ENCODE peak calls at places on chromosomes 16 and 17, in nine cellular contexts. P is GM23248, H is PC-3, U is hepatocyte, F is OCI-LY7, Y is HCT116, V is MM.1S, I is GM23338, W is SK-N-SH. K is an unnamed sample.

GRCh38 chr17:57565119-57565635 is 179.9 kb downstream of the CCDC182 start:
- DNase-seq in H (no peak), F (no peak), W (no peak), U (no peak), I (no peak), V (no peak), P (no peak), Y (no peak), K (no peak)

GRCh38 chr17:44095647-44096496 is 25.3 kb downstream of the G6PC3 start:
- DNase-seq in V (no peak), W (peak), Y (no peak), I (peak), H (peak), P (peak), U (peak), F (no peak), K (peak)

GRCh38 chr16:67431077-67431804 is at the start of gene HSD11B2:
- DNase-seq in I (peak), V (peak), F (no peak), U (peak), H (peak), P (peak), Y (peak), W (peak), K (peak)

GRCh38 chr16:87723224-87723619 is 42.6 kb downstream of the KLHDC4 start:
- DNase-seq in F (peak), I (no peak), H (no peak), Y (no peak), V (no peak), U (peak), P (peak), W (peak), K (no peak)

GRCh38 chr17:44348234-44348987 is 3.3 kb downstream of the GRN start:
- DNase-seq in H (no peak), P (peak), F (peak), V (peak), W (no peak), I (no peak), Y (no peak), U (no peak), K (no peak)

GRCh38 chr16:11989238-11990160 is 13.0 kb downstream of the SNX29 start:
- DNase-seq in Y (no peak), P (no peak), U (no peak), I (no peak), V (no peak), H (no peak), F (no peak), W (no peak), K (peak)

GRCh38 chr17:1197379-1197778 is 17.6 kb upstream of the ABR start:
- DNase-seq in V (no peak), I (no peak), P (peak), Y (no peak), F (no peak), H (no peak), U (peak), W (no peak), K (no peak)

GRCh38 chr16:16141141-16141540 is 82.2 kb downstream of the ABCC6 start:
- DNase-seq in V (no peak), Y (no peak), W (no peak), F (no peak), I (no peak), P (no peak), U (no peak), H (no peak), K (no peak)

GRCh38 chr17:43334744-43335400 is 63.9 kb upstream of the ARL4D start:
- DNase-seq in U (peak), Y (no peak), V (no peak), W (no peak), I (no peak), P (no peak), F (no peak), H (no peak), K (no peak)

GRCh38 chr17:75334723-75335122 is 45.5 kb upstream of the SLC25A19 start:
- DNase-seq in I (no peak), Y (no peak), W (no peak), H (no peak), V (no peak), U (no peak), F (no peak), P (no peak), K (no peak)
- TF ChIP-seq EZH2phosphoT487 in I (no peak), Y (no peak), W (no peak), H (no peak), V (no peak), U (no peak), F (no peak), P (no peak), K (no peak)

GRCh38 chr16:19291459-19291858 is 5.9 kb downstream of the CLEC19A start:
- DNase-seq in H (peak), P (peak), V (no peak), F (no peak), U (peak), W (no peak), Y (no peak), I (peak), K (peak)

GRCh38 chr16:19292186-19292585 is 6.7 kb downstream of the CLEC19A start:
- DNase-seq in P (no peak), Y (no peak), H (no peak), U (no peak), F (no peak), I (peak), V (no peak), W (no peak), K (peak)

GRCh38 chr16:19297454-19297853 is 11.9 kb downstream of the CLEC19A start:
- DNase-seq in H (no peak), Y (no peak), I (no peak), W (no peak), P (no peak), V (no peak), F (no peak), U (no peak), K (no peak)

GRCh38 chr16:19295393-19295792 is 9.9 kb downstream of the CLEC19A start:
- DNase-seq in F (no peak), H (no peak), U (no peak), Y (no peak), P (no peak), I (no peak), V (no peak), W (no peak), K (no peak)

DNA sequence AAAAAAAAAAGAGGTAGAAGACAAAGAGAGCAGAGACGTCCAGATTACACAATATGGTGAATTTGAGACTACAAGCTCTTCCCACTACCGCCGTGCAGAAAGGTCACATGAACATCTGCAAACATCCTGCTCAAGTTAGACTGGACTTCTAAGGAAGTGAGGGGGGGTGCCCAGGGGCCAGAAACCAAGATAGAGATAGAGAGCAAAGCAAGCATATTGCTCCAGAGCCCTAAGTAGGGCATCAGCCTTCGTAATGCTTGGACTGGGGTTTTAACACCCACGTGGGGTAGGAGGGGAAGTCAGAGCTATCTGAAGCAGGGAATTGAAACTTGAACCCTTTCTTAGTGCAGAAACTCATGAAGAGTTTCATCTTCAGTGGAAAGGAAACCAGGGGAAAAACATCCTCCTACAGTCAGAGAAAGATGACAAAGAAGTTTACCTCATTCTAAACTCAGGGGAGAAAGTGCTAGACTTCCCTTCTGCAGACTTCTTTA is 8.7 kb downstream of the CLEC19A start:
- DNase-seq in H (no peak), V (peak), P (no peak), Y (no peak), I (no peak), F (peak), U (peak), W (no peak), K (no peak)
- TF ChIP-seq EZH2phosphoT487 in H (no peak), V (no peak), P (no peak), Y (no peak), I (no peak), F (no peak), U (no peak), W (no peak), K (no peak)

GRCh38 chr17:32331243-32332040 is 10.5 kb downstream of the C17orf75 start:
- DNase-seq in I (no peak), P (peak), V (no peak), H (no peak), Y (no peak), U (no peak), W (no peak), F (no peak), K (no peak)
- TF ChIP-seq EZH2phosphoT487 in I (no peak), P (no peak), V (no peak), H (no peak), Y (no peak), U (no peak), W (no peak), F (no peak), K (no peak)

GRCh38 chr16:83771306-83771942 is 36.4 kb upstream of the HSBP1 start:
- DNase-seq in U (peak), Y (no peak), V (no peak), I (no peak), P (no peak), H (no peak), F (no peak), W (no peak), K (no peak)

GRCh38 chr16:83774066-83774465 is 33.7 kb upstream of the HSBP1 start:
- DNase-seq in H (no peak), P (no peak), U (no peak), F (no peak), V (no peak), Y (no peak), I (no peak), W (no peak), K (no peak)

GRCh38 chr16:83768976-83769375 is 38.8 kb upstream of the HSBP1 start:
- DNase-seq in V (no peak), P (no peak), Y (no peak), U (no peak), F (no peak), W (no peak), H (no peak), I (no peak), K (no peak)

GRCh38 chr16:83769397-83770008 is 38.3 kb upstream of the HSBP1 start:
- DNase-seq in I (peak), V (no peak), W (no peak), Y (no peak), H (no peak), F (peak), U (no peak), P (no peak), K (no peak)

GRCh38 chr16:83772806-83773205 is 35.0 kb upstream of the HSBP1 start:
- DNase-seq in F (no peak), U (no peak), P (no peak), H (no peak), Y (no peak), W (no peak), V (no peak), I (no peak), K (no peak)
- TF ChIP-seq EZH2phosphoT487 in F (no peak), U (no peak), P (no peak), H (no peak), Y (no peak), W (no peak), V (no peak), I (no peak), K (no peak)